ENCODE peak calls at places on chromosome 21, in six cellular contexts. One of them, this sample, is unnamed.

GRCh38 chr21:39676054-39676771 is 63.5 kb downstream of the B3GALT5 start:
- DNase-seq in cardiac muscle cell: no peak
- DNase-seq in neural progenitor cell: peak
- DNase-seq in pancreas: no peak
- DNase-seq in naive thymus-derived CD4-positive, alpha-beta T cell: no peak
- DNase-seq in upper lobe of right lung: no peak
- DNase-seq in this sample: no peak

GRCh38 chr21:15139881-15140280 is 75.1 kb upstream of the NRIP1 start:
- DNase-seq in cardiac muscle cell: no peak
- DNase-seq in neural progenitor cell: no peak
- DNase-seq in pancreas: no peak
- DNase-seq in naive thymus-derived CD4-positive, alpha-beta T cell: no peak
- DNase-seq in upper lobe of right lung: no peak
- DNase-seq in this sample: no peak

GRCh38 chr21:23543334-23543733 is 2063.9 kb downstream of the MRPL39 start:
- DNase-seq in cardiac muscle cell: no peak
- DNase-seq in neural progenitor cell: no peak
- DNase-seq in pancreas: no peak
- DNase-seq in naive thymus-derived CD4-positive, alpha-beta T cell: no peak
- DNase-seq in upper lobe of right lung: no peak
- DNase-seq in this sample: no peak

GRCh38 chr21:24634749-24635148 is 972.5 kb downstream of the MRPL39 start:
- DNase-seq in cardiac muscle cell: no peak
- DNase-seq in neural progenitor cell: no peak
- DNase-seq in pancreas: no peak
- DNase-seq in naive thymus-derived CD4-positive, alpha-beta T cell: no peak
- DNase-seq in upper lobe of right lung: no peak
- DNase-seq in this sample: no peak

GRCh38 chr21:32978346-32979270 is 47.1 kb upstream of the OLIG2 start:
- DNase-seq in cardiac muscle cell: no peak
- DNase-seq in neural progenitor cell: peak
- DNase-seq in pancreas: no peak
- DNase-seq in naive thymus-derived CD4-positive, alpha-beta T cell: no peak
- DNase-seq in upper lobe of right lung: no peak
- DNase-seq in this sample: peak

GRCh38 chr21:32921632-32922230 is 104.0 kb upstream of the OLIG2 start:
- DNase-seq in cardiac muscle cell: no peak
- DNase-seq in neural progenitor cell: peak
- DNase-seq in pancreas: no peak
- DNase-seq in naive thymus-derived CD4-positive, alpha-beta T cell: no peak
- DNase-seq in upper lobe of right lung: peak
- DNase-seq in this sample: no peak

GRCh38 chr21:40143822-40144525 is 276.7 kb downstream of the PCP4 start:
- DNase-seq in cardiac muscle cell: peak
- DNase-seq in neural progenitor cell: peak
- DNase-seq in pancreas: peak
- DNase-seq in naive thymus-derived CD4-positive, alpha-beta T cell: no peak
- DNase-seq in upper lobe of right lung: no peak
- DNase-seq in this sample: peak

GRCh38 chr21:28962465-28962864 is 30.2 kb downstream of the LTN1 start:
- DNase-seq in cardiac muscle cell: no peak
- DNase-seq in neural progenitor cell: no peak
- DNase-seq in pancreas: no peak
- DNase-seq in naive thymus-derived CD4-positive, alpha-beta T cell: no peak
- DNase-seq in upper lobe of right lung: no peak
- DNase-seq in this sample: no peak

GRCh38 chr21:15063821-15064575 is 802 bp downstream of the NRIP1 start:
- DNase-seq in cardiac muscle cell: peak
- DNase-seq in neural progenitor cell: peak
- DNase-seq in pancreas: peak
- DNase-seq in naive thymus-derived CD4-positive, alpha-beta T cell: no peak
- DNase-seq in upper lobe of right lung: peak
- DNase-seq in this sample: peak

GRCh38 chr21:26883768-26884167 is 38.6 kb upstream of the ADAMTS1 start:
- DNase-seq in cardiac muscle cell: peak
- DNase-seq in neural progenitor cell: no peak
- DNase-seq in pancreas: no peak
- DNase-seq in naive thymus-derived CD4-positive, alpha-beta T cell: no peak
- DNase-seq in upper lobe of right lung: no peak
- DNase-seq in this sample: no peak

GRCh38 chr21:37117204-37117603 is 44.1 kb downstream of the TTC3 start:
- DNase-seq in cardiac muscle cell: no peak
- DNase-seq in neural progenitor cell: no peak
- DNase-seq in pancreas: no peak
- DNase-seq in naive thymus-derived CD4-positive, alpha-beta T cell: no peak
- DNase-seq in upper lobe of right lung: no peak
- DNase-seq in this sample: no peak

GRCh38 chr21:14675774-14676530 is 129.8 kb upstream of the SAMSN1 start:
- DNase-seq in cardiac muscle cell: no peak
- DNase-seq in neural progenitor cell: no peak
- DNase-seq in pancreas: no peak
- DNase-seq in naive thymus-derived CD4-positive, alpha-beta T cell: peak
- DNase-seq in upper lobe of right lung: no peak
- DNase-seq in this sample: no peak

GRCh38 chr21:39662411-39662953 is 49.7 kb downstream of the B3GALT5 start:
- DNase-seq in cardiac muscle cell: no peak
- DNase-seq in neural progenitor cell: no peak
- DNase-seq in pancreas: no peak
- DNase-seq in naive thymus-derived CD4-positive, alpha-beta T cell: no peak
- DNase-seq in upper lobe of right lung: no peak
- DNase-seq in this sample: no peak

GRCh38 chr21:26534517-26534916 is 38.6 kb downstream of the CYYR1 start:
- DNase-seq in cardiac muscle cell: no peak
- DNase-seq in neural progenitor cell: no peak
- DNase-seq in pancreas: no peak
- DNase-seq in naive thymus-derived CD4-positive, alpha-beta T cell: no peak
- DNase-seq in upper lobe of right lung: no peak
- DNase-seq in this sample: no peak

GRCh38 chr21:28714795-28715464 is 277.7 kb downstream of the LTN1 start:
- DNase-seq in cardiac muscle cell: peak
- DNase-seq in neural progenitor cell: no peak
- DNase-seq in pancreas: no peak
- DNase-seq in naive thymus-derived CD4-positive, alpha-beta T cell: no peak
- DNase-seq in upper lobe of right lung: no peak
- DNase-seq in this sample: no peak

GRCh38 chr21:31777857-31778256 is 45.9 kb upstream of the SCAF4 start:
- DNase-seq in cardiac muscle cell: no peak
- DNase-seq in neural progenitor cell: no peak
- DNase-seq in pancreas: no peak
- DNase-seq in naive thymus-derived CD4-positive, alpha-beta T cell: no peak
- DNase-seq in upper lobe of right lung: no peak
- DNase-seq in this sample: no peak
- H3K27ac ChIP-seq in cardiac muscle cell: no peak
- H3K27ac ChIP-seq in neural progenitor cell: no peak
- H3K27ac ChIP-seq in pancreas: no peak
- H3K27ac ChIP-seq in naive thymus-derived CD4-positive, alpha-beta T cell: no peak
- H3K27ac ChIP-seq in upper lobe of right lung: no peak
- H3K27ac ChIP-seq in this sample: no peak

DNA sequence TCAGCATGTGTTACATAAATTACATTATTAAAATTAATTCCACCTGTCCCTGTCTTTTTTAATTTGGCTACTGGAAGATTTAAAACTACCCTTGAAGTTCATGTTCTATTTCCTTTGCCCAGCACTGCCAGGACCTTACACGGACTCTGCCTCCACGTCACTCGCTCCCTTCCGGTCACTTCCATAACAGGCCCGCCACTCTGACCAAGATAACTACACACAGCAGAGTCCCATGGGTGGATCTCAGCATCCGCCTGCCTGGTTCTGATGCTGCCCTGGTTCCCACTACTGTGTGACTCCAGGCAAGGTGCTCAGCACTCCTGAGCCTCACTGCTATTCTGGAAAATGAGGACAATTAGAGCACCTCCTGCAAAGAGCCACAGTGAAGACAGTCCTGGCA is 153.3 kb upstream of the ERG start:
- DNase-seq in cardiac muscle cell: no peak
- DNase-seq in neural progenitor cell: no peak
- DNase-seq in pancreas: no peak
- DNase-seq in naive thymus-derived CD4-positive, alpha-beta T cell: no peak
- DNase-seq in upper lobe of right lung: no peak
- DNase-seq in this sample: no peak
- H3K27ac ChIP-seq in cardiac muscle cell: no peak
- H3K27ac ChIP-seq in neural progenitor cell: no peak
- H3K27ac ChIP-seq in pancreas: no peak
- H3K27ac ChIP-seq in naive thymus-derived CD4-positive, alpha-beta T cell: no peak
- H3K27ac ChIP-seq in upper lobe of right lung: no peak
- H3K27ac ChIP-seq in this sample: no peak

GRCh38 chr21:35450830-35451229 is 401.7 kb upstream of the RUNX1 start:
- DNase-seq in cardiac muscle cell: no peak
- DNase-seq in neural progenitor cell: no peak
- DNase-seq in pancreas: no peak
- DNase-seq in naive thymus-derived CD4-positive, alpha-beta T cell: no peak
- DNase-seq in upper lobe of right lung: no peak
- DNase-seq in this sample: no peak
- H3K27ac ChIP-seq in cardiac muscle cell: no peak
- H3K27ac ChIP-seq in neural progenitor cell: no peak
- H3K27ac ChIP-seq in pancreas: no peak
- H3K27ac ChIP-seq in naive thymus-derived CD4-positive, alpha-beta T cell: no peak
- H3K27ac ChIP-seq in upper lobe of right lung: no peak
- H3K27ac ChIP-seq in this sample: no peak

GRCh38 chr21:34950980-34951379 is 98.1 kb downstream of the RUNX1 start:
- DNase-seq in cardiac muscle cell: no peak
- DNase-seq in neural progenitor cell: no peak
- DNase-seq in pancreas: no peak
- DNase-seq in naive thymus-derived CD4-positive, alpha-beta T cell: no peak
- DNase-seq in upper lobe of right lung: no peak
- DNase-seq in this sample: no peak

GRCh38 chr21:34947122-34947534 is 102.0 kb downstream of the RUNX1 start:
- DNase-seq in cardiac muscle cell: no peak
- DNase-seq in neural progenitor cell: no peak
- DNase-seq in pancreas: no peak
- DNase-seq in naive thymus-derived CD4-positive, alpha-beta T cell: no peak
- DNase-seq in upper lobe of right lung: no peak
- DNase-seq in this sample: no peak

GRCh38 chr21:34948157-34948556 is 100.9 kb downstream of the RUNX1 start:
- DNase-seq in cardiac muscle cell: no peak
- DNase-seq in neural progenitor cell: no peak
- DNase-seq in pancreas: no peak
- DNase-seq in naive thymus-derived CD4-positive, alpha-beta T cell: no peak
- DNase-seq in upper lobe of right lung: no peak
- DNase-seq in this sample: no peak

GRCh38 chr21:34949499-34949898 is 99.6 kb downstream of the RUNX1 start:
- DNase-seq in cardiac muscle cell: no peak
- DNase-seq in neural progenitor cell: no peak
- DNase-seq in pancreas: no peak
- DNase-seq in naive thymus-derived CD4-positive, alpha-beta T cell: no peak
- DNase-seq in upper lobe of right lung: no peak
- DNase-seq in this sample: no peak

DNA sequence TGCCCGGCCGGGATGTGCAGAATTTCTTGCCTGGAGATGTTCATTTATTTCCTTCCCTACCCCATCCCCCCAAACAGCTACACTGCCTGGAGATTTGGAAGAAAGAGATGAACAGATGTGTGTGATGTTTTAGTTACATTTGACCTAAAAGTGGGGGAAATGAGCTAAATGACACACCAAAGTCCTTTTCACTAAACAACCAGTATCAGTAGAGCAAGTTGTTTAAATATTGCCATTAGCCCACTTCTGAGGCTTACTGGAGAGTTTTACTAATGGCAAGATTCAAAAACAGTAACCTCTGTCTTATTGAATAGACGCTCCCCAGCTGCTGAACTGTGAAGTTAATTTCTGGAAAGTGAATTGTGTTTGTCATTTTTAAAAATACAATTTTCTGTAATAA is 100.1 kb downstream of the RUNX1 start:
- DNase-seq in cardiac muscle cell: no peak
- DNase-seq in neural progenitor cell: no peak
- DNase-seq in pancreas: no peak
- DNase-seq in naive thymus-derived CD4-positive, alpha-beta T cell: no peak
- DNase-seq in upper lobe of right lung: no peak
- DNase-seq in this sample: no peak
- H3K27ac ChIP-seq in cardiac muscle cell: no peak
- H3K27ac ChIP-seq in neural progenitor cell: no peak
- H3K27ac ChIP-seq in pancreas: no peak
- H3K27ac ChIP-seq in naive thymus-derived CD4-positive, alpha-beta T cell: peak
- H3K27ac ChIP-seq in upper lobe of right lung: no peak
- H3K27ac ChIP-seq in this sample: no peak

GRCh38 chr21:45082715-45083114 is 8.3 kb downstream of the ADARB1 start:
- DNase-seq in cardiac muscle cell: no peak
- DNase-seq in neural progenitor cell: no peak
- DNase-seq in pancreas: no peak
- DNase-seq in naive thymus-derived CD4-positive, alpha-beta T cell: no peak
- DNase-seq in upper lobe of right lung: no peak
- DNase-seq in this sample: no peak

GRCh38 chr21:45079351-45079750 is 5.0 kb downstream of the ADARB1 start:
- DNase-seq in cardiac muscle cell: peak
- DNase-seq in neural progenitor cell: no peak
- DNase-seq in pancreas: no peak
- DNase-seq in naive thymus-derived CD4-positive, alpha-beta T cell: no peak
- DNase-seq in upper lobe of right lung: no peak
- DNase-seq in this sample: no peak

GRCh38 chr21:45080639-45081414 is 6.4 kb downstream of the ADARB1 start:
- DNase-seq in cardiac muscle cell: peak
- DNase-seq in neural progenitor cell: no peak
- DNase-seq in pancreas: no peak
- DNase-seq in naive thymus-derived CD4-positive, alpha-beta T cell: no peak
- DNase-seq in upper lobe of right lung: no peak
- DNase-seq in this sample: no peak

GRCh38 chr21:45080232-45080631 is 5.9 kb downstream of the ADARB1 start:
- DNase-seq in cardiac muscle cell: no peak
- DNase-seq in neural progenitor cell: no peak
- DNase-seq in pancreas: no peak
- DNase-seq in naive thymus-derived CD4-positive, alpha-beta T cell: no peak
- DNase-seq in upper lobe of right lung: no peak
- DNase-seq in this sample: no peak

GRCh38 chr21:45081636-45082035 is 7.3 kb downstream of the ADARB1 start:
- DNase-seq in cardiac muscle cell: no peak
- DNase-seq in neural progenitor cell: no peak
- DNase-seq in pancreas: no peak
- DNase-seq in naive thymus-derived CD4-positive, alpha-beta T cell: no peak
- DNase-seq in upper lobe of right lung: no peak
- DNase-seq in this sample: no peak
- H3K27ac ChIP-seq in cardiac muscle cell: no peak
- H3K27ac ChIP-seq in neural progenitor cell: no peak
- H3K27ac ChIP-seq in pancreas: no peak
- H3K27ac ChIP-seq in naive thymus-derived CD4-positive, alpha-beta T cell: peak
- H3K27ac ChIP-seq in upper lobe of right lung: no peak
- H3K27ac ChIP-seq in this sample: no peak